ENCODE peak calls at places on chromosomes 16 and 17, in six cellular contexts. Y is HAP-1, X is lower lobe of right lung, N is mesenchymal stem cell, L is heart left ventricle, A is IMR-90. B is an unnamed sample.

GRCh38 chr16:23858496-23859062 is 22.8 kb downstream of the PRKCB start:
- DNase-seq in A (no peak), L (no peak), Y (no peak), N (no peak), X (no peak), B (no peak)

GRCh38 chr17:77125432-77125901 is 15.3 kb upstream of the SEC14L1 start:
- DNase-seq in A (peak; percentile 91), X (no peak), Y (no peak), N (peak; percentile 83), L (no peak), B (peak; percentile 71)

GRCh38 chr16:23504076-23504452 is 6.2 kb downstream of the GGA2 start:
- DNase-seq in X (peak; percentile 53), L (no peak), A (peak; percentile 16), N (no peak), Y (no peak), B (no peak)

GRCh38 chr16:4936181-4936990 is 562 bp downstream of the PPL start:
- DNase-seq in L (no peak), X (peak; percentile 75), N (no peak), Y (peak; percentile 12), A (no peak), B (no peak)

GRCh38 chr17:74332017-74332650 is 6.1 kb downstream of the KIF19 start:
- DNase-seq in A (no peak), X (no peak), N (no peak), L (no peak), Y (no peak), B (no peak)

GRCh38 chr17:44004761-44005526 is 522 bp downstream of the NAGS start:
- DNase-seq in L (no peak), N (no peak), A (no peak), X (peak; percentile 61), Y (no peak), B (no peak)

GRCh38 chr16:16992986-16993783 is 477.6 kb downstream of the XYLT1 start:
- DNase-seq in A (no peak), L (no peak), Y (no peak), X (no peak), N (no peak), B (no peak)

GRCh38 chr16:30715777-30716445 is 16.9 kb downstream of the SRCAP start:
- DNase-seq in X (no peak), N (peak; percentile 60), L (no peak), A (peak; percentile 36), Y (no peak), B (no peak)

GRCh38 chr17:77410470-77410869 is 269.7 kb downstream of the SEC14L1 start:
- DNase-seq in X (no peak), N (no peak), Y (no peak), A (no peak), L (no peak), B (no peak)

GRCh38 chr17:31489295-31490018 is 98.0 kb downstream of the RAB11FIP4 start:
- DNase-seq in Y (no peak), L (no peak), X (peak; percentile 78), N (no peak), A (no peak), B (no peak)

GRCh38 chr17:50272246-50272645 is 2.0 kb upstream of the TMEM92 start:
- DNase-seq in A (no peak), X (no peak), N (no peak), Y (no peak), L (no peak), B (no peak)

GRCh38 chr17:67290994-67291362 is 46.0 kb upstream of the HELZ start:
- DNase-seq in N (no peak), Y (no peak), L (no peak), A (no peak), X (no peak), B (no peak)

GRCh38 chr17:34437188-34437587 is 74.2 kb upstream of the CCL1 start:
- DNase-seq in Y (no peak), N (no peak), X (no peak), A (no peak), L (no peak), B (no peak)

GRCh38 chr17:74743755-74744154 is 4.7 kb upstream of the NHERF1 start:
- DNase-seq in A (no peak), X (no peak), N (no peak), Y (no peak), L (no peak), B (no peak)

GRCh38 chr17:31015639-31016038 is 44.8 kb downstream of the RNF135 start:
- DNase-seq in L (no peak), N (no peak), X (no peak), Y (no peak), A (no peak), B (no peak)

GRCh38 chr17:40563371-40564052 is 1.8 kb downstream of the CCR7 start:
- DNase-seq in Y (no peak), N (no peak), X (no peak), A (no peak), L (no peak), B (no peak)

GRCh38 chr16:21302898-21303528 is 24.9 kb upstream of the CRYM start:
- DNase-seq in L (no peak), A (peak; percentile 93), Y (no peak), X (no peak), N (peak; percentile 74), B (peak; percentile 47)

GRCh38 chr17:12231027-12231682 is 210.5 kb downstream of the MAP2K4 start:
- DNase-seq in L (no peak), A (peak; percentile 75), N (peak; percentile 1), Y (no peak), X (no peak), B (peak; percentile 8)

GRCh38 chr16:57062329-57062728 is 30.1 kb upstream of the CPNE2 start:
- DNase-seq in L (no peak), N (peak; percentile 57), X (no peak), A (no peak), Y (no peak), B (no peak)

GRCh38 chr17:10050597-10051101 is 145.6 kb upstream of the RCVRN start:
- DNase-seq in L (peak; percentile 70), X (no peak), A (peak; percentile 88), N (peak; percentile 84), Y (no peak), B (peak; percentile 34)

GRCh38 chr16:64809876-64810629 is 311.8 kb downstream of the CDH11 start:
- DNase-seq in L (no peak), A (no peak), X (no peak), N (no peak), Y (no peak), B (no peak)

DNA sequence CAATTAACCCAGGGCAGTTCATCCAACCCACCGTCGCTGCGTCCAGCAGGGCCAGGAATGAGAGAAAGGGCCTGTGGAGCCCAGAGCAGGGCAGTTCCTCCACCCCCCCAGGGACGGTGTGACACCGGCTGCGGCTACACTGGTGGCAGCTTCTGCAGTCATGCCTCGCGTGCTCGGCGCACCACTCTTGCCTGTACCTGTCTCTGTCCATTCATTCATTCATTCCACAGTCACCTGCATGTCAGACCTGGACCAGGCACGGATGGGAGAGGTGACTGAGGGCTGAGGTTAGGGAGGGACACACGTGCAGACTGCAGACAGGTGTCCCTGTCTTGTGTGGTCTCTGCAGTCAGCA is 27.3 kb downstream of the ENDOV start:
- DNase-seq in N (no peak), A (no peak), Y (no peak), L (no peak), X (no peak), B (no peak)
- H3K27me3 ChIP-seq in N (peaks cover 49% of the 10 kb centered on the region), A (peaks cover 11% of the 10 kb centered on the region), Y (peaks cover 3% of the 10 kb centered on the region), L (no peaks in the 10 kb centered on the region), X (no peaks in the 10 kb centered on the region), B (peaks cover 26% of the 10 kb centered on the region)

GRCh38 chr17:80465316-80465974 is 11.0 kb downstream of the NPTX1 start:
- DNase-seq in Y (no peak), X (no peak), L (no peak), N (no peak), A (no peak), B (no peak)

GRCh38 chr17:80463784-80464400 is 12.5 kb downstream of the NPTX1 start:
- DNase-seq in Y (no peak), L (no peak), N (no peak), A (no peak), X (no peak), B (no peak)

GRCh38 chr17:80464486-80464885 is 11.9 kb downstream of the NPTX1 start:
- DNase-seq in L (no peak), A (no peak), X (no peak), Y (no peak), N (no peak), B (no peak)

GRCh38 chr17:80468222-80468621 is 8.2 kb downstream of the NPTX1 start:
- DNase-seq in A (no peak), X (no peak), N (no peak), L (no peak), Y (no peak), B (no peak)

GRCh38 chr17:80466188-80466705 is 10.2 kb downstream of the NPTX1 start:
- DNase-seq in N (no peak), Y (no peak), A (no peak), L (no peak), X (no peak), B (no peak)
- H3K27me3 ChIP-seq in N (peaks cover 74% of the 10 kb centered on the region), Y (no peaks in the 10 kb centered on the region), A (peaks cover 16% of the 10 kb centered on the region), L (peaks cover 6% of the 10 kb centered on the region), X (peaks cover 59% of the 10 kb centered on the region), B (peaks cover 41% of the 10 kb centered on the region)

GRCh38 chr16:27096375-27096774 is 29.6 kb downstream of the C16orf82 start:
- DNase-seq in N (no peak), A (no peak), X (no peak), L (no peak), Y (no peak), B (no peak)
- H3K27me3 ChIP-seq in N (no peaks in the 10 kb centered on the region), A (no peaks in the 10 kb centered on the region), X (no peaks in the 10 kb centered on the region), L (no peaks in the 10 kb centered on the region), Y (no peaks in the 10 kb centered on the region), B (no peaks in the 10 kb centered on the region)

GRCh38 chr17:33294994-33295393 is 1.9 kb upstream of the ASIC2 start:
- DNase-seq in A (no peak), N (no peak), L (no peak), Y (no peak), X (no peak), B (no peak)

GRCh38 chr17:33292184-33292980 is 713 bp downstream of the ASIC2 start:
- DNase-seq in L (no peak), Y (no peak), A (peak; percentile 20), X (no peak), N (peak; percentile 58), B (no peak)

GRCh38 chr17:33291248-33292183 is 1.6 kb downstream of the ASIC2 start:
- DNase-seq in N (peak; percentile 63), Y (no peak), A (peak; percentile 31), L (no peak), X (peak; percentile 46), B (no peak)

GRCh38 chr17:33290156-33290697 is 2.9 kb downstream of the ASIC2 start:
- DNase-seq in X (no peak), Y (no peak), N (no peak), A (no peak), L (no peak), B (no peak)

DNA sequence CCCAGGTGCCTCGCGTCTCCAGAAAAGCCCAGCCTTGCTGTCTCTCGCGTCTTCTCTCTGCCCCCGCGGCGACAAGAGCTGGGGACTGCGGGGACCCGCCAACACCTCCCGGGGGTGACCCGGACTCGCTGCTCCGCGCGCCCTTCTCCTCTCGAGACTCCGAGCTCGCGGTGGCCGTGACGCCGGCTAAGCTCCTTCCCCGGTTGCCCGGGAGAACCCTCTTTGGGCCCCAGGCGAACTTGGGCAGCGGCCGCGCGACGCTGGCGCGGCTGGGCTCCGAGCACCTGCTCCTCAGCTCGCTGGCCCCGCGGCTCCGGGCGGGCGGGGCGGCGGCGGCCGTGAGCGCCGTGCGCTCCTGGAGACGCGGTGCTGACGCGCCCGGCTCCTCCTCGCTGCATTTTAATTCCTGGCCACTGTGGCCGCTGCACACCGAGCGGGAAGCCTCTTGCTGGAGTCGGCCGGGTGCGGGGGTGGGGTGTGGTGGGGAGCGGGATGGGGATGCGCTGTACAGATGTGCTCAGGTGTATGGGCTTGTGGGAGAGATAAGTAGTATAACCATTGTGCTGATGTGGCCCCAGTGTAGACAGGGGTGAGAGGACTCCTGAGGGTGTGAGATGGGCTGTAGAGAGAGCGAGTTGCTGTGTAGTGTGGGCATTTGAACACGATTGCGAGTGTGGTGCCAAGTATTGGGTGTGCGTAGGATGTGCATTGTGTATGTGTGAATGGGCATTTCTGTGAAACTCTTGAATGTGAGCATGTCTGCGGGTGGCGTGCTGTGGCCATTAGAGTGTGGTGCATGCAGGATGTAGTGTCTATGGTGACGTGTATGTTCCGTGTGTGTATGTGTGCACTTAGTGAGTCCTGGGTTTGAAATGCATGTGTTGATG is at the start of gene ASIC2:
- DNase-seq in L (no peak), A (peak; percentile 4), N (peak; percentile 36), X (no peak), Y (no peak), B (no peak)
- H3K27me3 ChIP-seq in L (peaks cover 50% of the 10 kb centered on the region), A (peaks cover 23% of the 10 kb centered on the region), N (peaks cover 36% of the 10 kb centered on the region), X (peaks cover 52% of the 10 kb centered on the region), Y (peaks cover 19% of the 10 kb centered on the region), B (peaks cover 27% of the 10 kb centered on the region)